ENCODE peak calls at places on chromosomes 2 and 18, in nine cellular contexts. One of them, this sample, is unnamed.

GRCh38 chr18:7084766-7085080 is 32.9 kb downstream of the LAMA1 start:
- DNase-seq in uterus: no peak
- DNase-seq in adrenal gland: no peak
- DNase-seq in activated CD8-positive, alpha-beta T cell treated with anti-CD3 and anti-CD28 coated beads for 36 hours: no peak
- DNase-seq in HL-60: no peak
- DNase-seq in foreskin keratinocyte: peak
- DNase-seq in GM12865: no peak
- DNase-seq in AG10803: peak
- DNase-seq in nephron progenitor cell: no peak
- DNase-seq in this sample: no peak

GRCh38 chr2:138550670-138551287 is 49.2 kb downstream of the SPOPL start:
- DNase-seq in HL-60: no peak
- DNase-seq in foreskin keratinocyte: no peak
- DNase-seq in adrenal gland: no peak
- DNase-seq in nephron progenitor cell: no peak
- DNase-seq in activated CD8-positive, alpha-beta T cell treated with anti-CD3 and anti-CD28 coated beads for 36 hours: no peak
- DNase-seq in AG10803: no peak
- DNase-seq in uterus: no peak
- DNase-seq in GM12865: no peak
- DNase-seq in this sample: no peak

GRCh38 chr2:214103199-214104001 is 307.5 kb upstream of the VWC2L start:
- DNase-seq in foreskin keratinocyte: peak
- DNase-seq in HL-60: no peak
- DNase-seq in GM12865: no peak
- DNase-seq in AG10803: no peak
- DNase-seq in nephron progenitor cell: no peak
- DNase-seq in adrenal gland: no peak
- DNase-seq in uterus: no peak
- DNase-seq in activated CD8-positive, alpha-beta T cell treated with anti-CD3 and anti-CD28 coated beads for 36 hours: no peak
- DNase-seq in this sample: no peak

GRCh38 chr2:62966995-62967394 is 83.6 kb upstream of the OTX1 start:
- DNase-seq in uterus: no peak
- DNase-seq in adrenal gland: no peak
- DNase-seq in HL-60: no peak
- DNase-seq in activated CD8-positive, alpha-beta T cell treated with anti-CD3 and anti-CD28 coated beads for 36 hours: no peak
- DNase-seq in GM12865: no peak
- DNase-seq in nephron progenitor cell: no peak
- DNase-seq in foreskin keratinocyte: no peak
- DNase-seq in AG10803: no peak
- DNase-seq in this sample: no peak

GRCh38 chr2:207352978-207353377 is 176.8 kb upstream of the CREB1 start:
- DNase-seq in GM12865: peak
- DNase-seq in HL-60: peak
- DNase-seq in nephron progenitor cell: no peak
- DNase-seq in activated CD8-positive, alpha-beta T cell treated with anti-CD3 and anti-CD28 coated beads for 36 hours: peak
- DNase-seq in uterus: peak
- DNase-seq in foreskin keratinocyte: no peak
- DNase-seq in AG10803: peak
- DNase-seq in adrenal gland: no peak
- DNase-seq in this sample: no peak

GRCh38 chr2:209933499-209934458 is 68.7 kb upstream of the RPE start:
- DNase-seq in foreskin keratinocyte: peak
- DNase-seq in GM12865: no peak
- DNase-seq in uterus: no peak
- DNase-seq in HL-60: no peak
- DNase-seq in AG10803: peak
- DNase-seq in adrenal gland: peak
- DNase-seq in activated CD8-positive, alpha-beta T cell treated with anti-CD3 and anti-CD28 coated beads for 36 hours: no peak
- DNase-seq in nephron progenitor cell: no peak
- DNase-seq in this sample: no peak

GRCh38 chr2:51013870-51014526 is 17.9 kb downstream of the NRXN1 start:
- DNase-seq in adrenal gland: no peak
- DNase-seq in activated CD8-positive, alpha-beta T cell treated with anti-CD3 and anti-CD28 coated beads for 36 hours: no peak
- DNase-seq in AG10803: no peak
- DNase-seq in foreskin keratinocyte: no peak
- DNase-seq in GM12865: no peak
- DNase-seq in uterus: no peak
- DNase-seq in nephron progenitor cell: no peak
- DNase-seq in HL-60: no peak
- DNase-seq in this sample: no peak

GRCh38 chr2:32962652-32963051 is 15.9 kb downstream of the LTBP1 start:
- DNase-seq in activated CD8-positive, alpha-beta T cell treated with anti-CD3 and anti-CD28 coated beads for 36 hours: no peak
- DNase-seq in GM12865: no peak
- DNase-seq in adrenal gland: no peak
- DNase-seq in AG10803: no peak
- DNase-seq in nephron progenitor cell: no peak
- DNase-seq in uterus: no peak
- DNase-seq in HL-60: no peak
- DNase-seq in foreskin keratinocyte: no peak
- DNase-seq in this sample: no peak

GRCh38 chr2:160415991-160416390 is 77.6 kb downstream of the RBMS1 start:
- DNase-seq in uterus: no peak
- DNase-seq in activated CD8-positive, alpha-beta T cell treated with anti-CD3 and anti-CD28 coated beads for 36 hours: no peak
- DNase-seq in nephron progenitor cell: no peak
- DNase-seq in HL-60: no peak
- DNase-seq in AG10803: peak
- DNase-seq in adrenal gland: no peak
- DNase-seq in foreskin keratinocyte: no peak
- DNase-seq in GM12865: no peak
- DNase-seq in this sample: no peak

GRCh38 chr18:8366656-8367055 is 242.6 kb upstream of the RAB12 start:
- DNase-seq in HL-60: no peak
- DNase-seq in activated CD8-positive, alpha-beta T cell treated with anti-CD3 and anti-CD28 coated beads for 36 hours: no peak
- DNase-seq in nephron progenitor cell: no peak
- DNase-seq in uterus: no peak
- DNase-seq in AG10803: no peak
- DNase-seq in adrenal gland: peak
- DNase-seq in GM12865: no peak
- DNase-seq in foreskin keratinocyte: no peak
- DNase-seq in this sample: no peak

GRCh38 chr2:118902279-118903028 is 39.5 kb upstream of the MARCO start:
- DNase-seq in uterus: no peak
- DNase-seq in adrenal gland: no peak
- DNase-seq in activated CD8-positive, alpha-beta T cell treated with anti-CD3 and anti-CD28 coated beads for 36 hours: no peak
- DNase-seq in foreskin keratinocyte: no peak
- DNase-seq in HL-60: peak
- DNase-seq in AG10803: no peak
- DNase-seq in nephron progenitor cell: no peak
- DNase-seq in GM12865: no peak
- DNase-seq in this sample: no peak

GRCh38 chr18:3151379-3152264 is 68.1 kb downstream of the MYOM1 start:
- DNase-seq in nephron progenitor cell: no peak
- DNase-seq in GM12865: peak
- DNase-seq in HL-60: peak
- DNase-seq in foreskin keratinocyte: no peak
- DNase-seq in activated CD8-positive, alpha-beta T cell treated with anti-CD3 and anti-CD28 coated beads for 36 hours: no peak
- DNase-seq in adrenal gland: no peak
- DNase-seq in AG10803: peak
- DNase-seq in uterus: no peak
- DNase-seq in this sample: peak

GRCh38 chr2:196902828-196903227 is 23.7 kb downstream of the PGAP1 start:
- DNase-seq in foreskin keratinocyte: no peak
- DNase-seq in GM12865: no peak
- DNase-seq in HL-60: no peak
- DNase-seq in AG10803: peak
- DNase-seq in activated CD8-positive, alpha-beta T cell treated with anti-CD3 and anti-CD28 coated beads for 36 hours: no peak
- DNase-seq in adrenal gland: no peak
- DNase-seq in nephron progenitor cell: no peak
- DNase-seq in uterus: no peak
- DNase-seq in this sample: no peak

GRCh38 chr2:32284321-32284720 is 6.6 kb downstream of the YIPF4 start:
- DNase-seq in nephron progenitor cell: no peak
- DNase-seq in uterus: no peak
- DNase-seq in HL-60: peak
- DNase-seq in activated CD8-positive, alpha-beta T cell treated with anti-CD3 and anti-CD28 coated beads for 36 hours: no peak
- DNase-seq in foreskin keratinocyte: peak
- DNase-seq in adrenal gland: no peak
- DNase-seq in AG10803: no peak
- DNase-seq in GM12865: peak
- DNase-seq in this sample: no peak

GRCh38 chr2:165238295-165238694 is 919 bp upstream of the SCN2A start:
- DNase-seq in uterus: no peak
- DNase-seq in nephron progenitor cell: peak
- DNase-seq in GM12865: peak
- DNase-seq in activated CD8-positive, alpha-beta T cell treated with anti-CD3 and anti-CD28 coated beads for 36 hours: no peak
- DNase-seq in foreskin keratinocyte: no peak
- DNase-seq in AG10803: peak
- DNase-seq in adrenal gland: no peak
- DNase-seq in HL-60: no peak
- DNase-seq in this sample: no peak

GRCh38 chr2:72991980-72992733 is 74.8 kb downstream of the EMX1 start:
- DNase-seq in HL-60: no peak
- DNase-seq in adrenal gland: peak
- DNase-seq in activated CD8-positive, alpha-beta T cell treated with anti-CD3 and anti-CD28 coated beads for 36 hours: no peak
- DNase-seq in GM12865: no peak
- DNase-seq in uterus: no peak
- DNase-seq in nephron progenitor cell: no peak
- DNase-seq in foreskin keratinocyte: no peak
- DNase-seq in AG10803: no peak
- DNase-seq in this sample: peak

GRCh38 chr18:10275506-10275905 is 178.9 kb upstream of the APCDD1 start:
- DNase-seq in GM12865: no peak
- DNase-seq in activated CD8-positive, alpha-beta T cell treated with anti-CD3 and anti-CD28 coated beads for 36 hours: no peak
- DNase-seq in HL-60: no peak
- DNase-seq in AG10803: no peak
- DNase-seq in nephron progenitor cell: no peak
- DNase-seq in foreskin keratinocyte: no peak
- DNase-seq in adrenal gland: no peak
- DNase-seq in uterus: no peak
- DNase-seq in this sample: no peak

GRCh38 chr2:196230460-196230859 is 59.1 kb upstream of the STK17B start:
- DNase-seq in foreskin keratinocyte: no peak
- DNase-seq in adrenal gland: no peak
- DNase-seq in AG10803: no peak
- DNase-seq in GM12865: no peak
- DNase-seq in uterus: no peak
- DNase-seq in activated CD8-positive, alpha-beta T cell treated with anti-CD3 and anti-CD28 coated beads for 36 hours: no peak
- DNase-seq in nephron progenitor cell: no peak
- DNase-seq in HL-60: no peak
- DNase-seq in this sample: no peak

GRCh38 chr2:152609699-152610098 is 107.6 kb downstream of the PRPF40A start:
- DNase-seq in foreskin keratinocyte: no peak
- DNase-seq in adrenal gland: no peak
- DNase-seq in HL-60: no peak
- DNase-seq in GM12865: no peak
- DNase-seq in AG10803: no peak
- DNase-seq in nephron progenitor cell: no peak
- DNase-seq in activated CD8-positive, alpha-beta T cell treated with anti-CD3 and anti-CD28 coated beads for 36 hours: no peak
- DNase-seq in uterus: no peak
- DNase-seq in this sample: no peak
- TF ChIP-seq CTCF in foreskin keratinocyte: no peak
- TF ChIP-seq CTCF in adrenal gland: no peak
- TF ChIP-seq CTCF in HL-60: no peak
- TF ChIP-seq CTCF in GM12865: no peak
- TF ChIP-seq CTCF in AG10803: no peak
- TF ChIP-seq CTCF in nephron progenitor cell: no peak
- TF ChIP-seq CTCF in activated CD8-positive, alpha-beta T cell treated with anti-CD3 and anti-CD28 coated beads for 36 hours: no peak
- TF ChIP-seq CTCF in uterus: no peak
- TF ChIP-seq CTCF in this sample: no peak

GRCh38 chr18:48674198-48674721 is 135.4 kb downstream of the CTIF start:
- DNase-seq in GM12865: no peak
- DNase-seq in activated CD8-positive, alpha-beta T cell treated with anti-CD3 and anti-CD28 coated beads for 36 hours: no peak
- DNase-seq in adrenal gland: peak
- DNase-seq in uterus: peak
- DNase-seq in AG10803: peak
- DNase-seq in nephron progenitor cell: no peak
- DNase-seq in foreskin keratinocyte: no peak
- DNase-seq in HL-60: no peak
- DNase-seq in this sample: no peak
- TF ChIP-seq CTCF in GM12865: no peak
- TF ChIP-seq CTCF in activated CD8-positive, alpha-beta T cell treated with anti-CD3 and anti-CD28 coated beads for 36 hours: no peak
- TF ChIP-seq CTCF in adrenal gland: no peak
- TF ChIP-seq CTCF in uterus: no peak
- TF ChIP-seq CTCF in AG10803: no peak
- TF ChIP-seq CTCF in nephron progenitor cell: no peak
- TF ChIP-seq CTCF in foreskin keratinocyte: no peak
- TF ChIP-seq CTCF in HL-60: no peak
- TF ChIP-seq CTCF in this sample: no peak

DNA sequence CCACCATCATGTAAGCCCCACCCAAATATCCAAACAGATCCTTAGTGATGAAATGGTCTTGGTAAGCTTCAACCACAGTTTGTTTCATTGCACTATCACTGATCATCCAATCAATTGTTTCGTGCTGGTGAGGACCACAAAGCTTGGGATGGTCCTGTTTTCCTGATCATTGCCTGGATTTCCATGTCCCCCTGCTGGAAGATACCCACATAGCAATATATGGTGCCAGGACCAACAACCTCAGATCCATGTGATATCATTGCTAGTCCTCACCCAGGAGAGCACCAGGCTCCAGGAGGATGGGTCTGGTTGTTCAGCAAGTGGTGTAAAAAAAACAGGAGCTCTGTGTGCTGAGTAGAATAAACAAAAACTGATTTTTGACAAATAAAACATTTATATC is 206.5 kb upstream of the SH3BP4 start:
- DNase-seq in nephron progenitor cell: no peak
- DNase-seq in AG10803: no peak
- DNase-seq in activated CD8-positive, alpha-beta T cell treated with anti-CD3 and anti-CD28 coated beads for 36 hours: no peak
- DNase-seq in GM12865: no peak
- DNase-seq in adrenal gland: no peak
- DNase-seq in uterus: no peak
- DNase-seq in foreskin keratinocyte: no peak
- DNase-seq in HL-60: no peak
- DNase-seq in this sample: no peak
- TF ChIP-seq CTCF in nephron progenitor cell: no peak
- TF ChIP-seq CTCF in AG10803: no peak
- TF ChIP-seq CTCF in activated CD8-positive, alpha-beta T cell treated with anti-CD3 and anti-CD28 coated beads for 36 hours: no peak
- TF ChIP-seq CTCF in GM12865: peak
- TF ChIP-seq CTCF in adrenal gland: no peak
- TF ChIP-seq CTCF in uterus: no peak
- TF ChIP-seq CTCF in foreskin keratinocyte: peak
- TF ChIP-seq CTCF in HL-60: no peak
- TF ChIP-seq CTCF in this sample: no peak

GRCh38 chr18:63344263-63344662 is 22.7 kb downstream of the KDSR start:
- DNase-seq in foreskin keratinocyte: no peak
- DNase-seq in activated CD8-positive, alpha-beta T cell treated with anti-CD3 and anti-CD28 coated beads for 36 hours: no peak
- DNase-seq in AG10803: no peak
- DNase-seq in GM12865: no peak
- DNase-seq in HL-60: no peak
- DNase-seq in uterus: no peak
- DNase-seq in nephron progenitor cell: no peak
- DNase-seq in adrenal gland: no peak
- DNase-seq in this sample: no peak

GRCh38 chr18:63336366-63337099 is 17.0 kb upstream of the BCL2 start:
- DNase-seq in nephron progenitor cell: no peak
- DNase-seq in adrenal gland: no peak
- DNase-seq in uterus: no peak
- DNase-seq in GM12865: no peak
- DNase-seq in HL-60: no peak
- DNase-seq in activated CD8-positive, alpha-beta T cell treated with anti-CD3 and anti-CD28 coated beads for 36 hours: no peak
- DNase-seq in foreskin keratinocyte: peak
- DNase-seq in AG10803: peak
- DNase-seq in this sample: no peak

GRCh38 chr18:63342206-63342605 is 22.6 kb upstream of the BCL2 start:
- DNase-seq in activated CD8-positive, alpha-beta T cell treated with anti-CD3 and anti-CD28 coated beads for 36 hours: peak
- DNase-seq in nephron progenitor cell: peak
- DNase-seq in adrenal gland: no peak
- DNase-seq in uterus: peak
- DNase-seq in HL-60: peak
- DNase-seq in AG10803: peak
- DNase-seq in GM12865: peak
- DNase-seq in foreskin keratinocyte: no peak
- DNase-seq in this sample: peak

GRCh38 chr18:63344918-63345317 is 22.1 kb downstream of the KDSR start:
- DNase-seq in activated CD8-positive, alpha-beta T cell treated with anti-CD3 and anti-CD28 coated beads for 36 hours: no peak
- DNase-seq in AG10803: no peak
- DNase-seq in GM12865: no peak
- DNase-seq in nephron progenitor cell: no peak
- DNase-seq in adrenal gland: no peak
- DNase-seq in foreskin keratinocyte: no peak
- DNase-seq in HL-60: no peak
- DNase-seq in uterus: no peak
- DNase-seq in this sample: no peak

GRCh38 chr18:63339920-63340484 is 20.4 kb upstream of the BCL2 start:
- DNase-seq in nephron progenitor cell: peak
- DNase-seq in foreskin keratinocyte: no peak
- DNase-seq in AG10803: peak
- DNase-seq in GM12865: peak
- DNase-seq in adrenal gland: no peak
- DNase-seq in uterus: peak
- DNase-seq in activated CD8-positive, alpha-beta T cell treated with anti-CD3 and anti-CD28 coated beads for 36 hours: peak
- DNase-seq in HL-60: peak
- DNase-seq in this sample: no peak
- TF ChIP-seq CTCF in nephron progenitor cell: peak
- TF ChIP-seq CTCF in foreskin keratinocyte: peak
- TF ChIP-seq CTCF in AG10803: peak
- TF ChIP-seq CTCF in GM12865: peak
- TF ChIP-seq CTCF in adrenal gland: peak
- TF ChIP-seq CTCF in uterus: peak
- TF ChIP-seq CTCF in activated CD8-positive, alpha-beta T cell treated with anti-CD3 and anti-CD28 coated beads for 36 hours: peak
- TF ChIP-seq CTCF in HL-60: peak
- TF ChIP-seq CTCF in this sample: peak

This sample was measured in GM13976.